ENCODE peak calls at places on chromosomes 5 and 9, in nine cellular contexts. E is neural progenitor cell; P is heart right ventricle; L is spleen; O is A549; I is uterus; K is testis; Q is esophagus squamous epithelium; N is CD8-positive, alpha-beta T cell. T is an unnamed sample.

GRCh38 chr5:129622531-129622930 is 125.4 kb upstream of the MINAR2 start:
- DNase-seq in P (no peak), I (no peak), K (no peak), Q (no peak), L (no peak), N (no peak), E (no peak), O (no peak), T (no peak)

GRCh38 chr5:34863947-34864346 is 25.0 kb downstream of the TTC23L start:
- DNase-seq in E (no peak), L (no peak), N (no peak), Q (no peak), I (no peak), P (no peak), K (no peak), O (no peak), T (no peak)

GRCh38 chr9:10250200-10250599 is 362.6 kb downstream of the PTPRD start:
- DNase-seq in P (no peak), I (no peak), N (no peak), K (no peak), O (no peak), Q (no peak), E (no peak), L (no peak), T (no peak)

GRCh38 chr9:123556464-123557435 is 200.8 kb downstream of the CRB2 start:
- DNase-seq in N (no peak), K (no peak), P (no peak), L (peak; percentile 54), E (no peak), I (no peak), O (no peak), Q (no peak), T (no peak)

GRCh38 chr5:132506094-132506692 is 15.6 kb upstream of the IRF1 start:
- DNase-seq in I (no peak), K (peak; percentile 59), E (peak; percentile 35), L (no peak), P (no peak), O (peak; percentile 63), N (no peak), Q (no peak), T (peak; percentile 70)

GRCh38 chr9:113591899-113592625 is 128.5 kb downstream of the RGS3 start:
- DNase-seq in I (no peak), O (no peak), P (no peak), K (no peak), E (no peak), Q (no peak), N (no peak), L (peak; percentile 27), T (no peak)

GRCh38 chr9:129624168-129624759 is 1.7 kb upstream of the NTMT1 start:
- DNase-seq in K (peak; percentile 66), N (peak; percentile 79), P (peak; percentile 65), Q (no peak), I (no peak), O (peak; percentile 79), L (no peak), E (peak; percentile 83), T (peak; percentile 83)

GRCh38 chr5:159179556-159180305 is 29.6 kb downstream of the RNF145 start:
- DNase-seq in I (no peak), N (no peak), Q (no peak), K (no peak), P (no peak), E (no peak), O (no peak), L (no peak), T (no peak)

GRCh38 chr9:127057970-127058644 is 64.3 kb downstream of the ANGPTL2 start:
- DNase-seq in O (no peak), L (no peak), I (no peak), E (no peak), P (peak; percentile 29), N (no peak), K (no peak), Q (no peak), T (no peak)

GRCh38 chr9:127053908-127054307 is 68.5 kb downstream of the ANGPTL2 start:
- DNase-seq in E (no peak), L (no peak), I (no peak), Q (no peak), N (no peak), K (no peak), O (no peak), P (no peak), T (no peak)

GRCh38 chr9:127053057-127053821 is 69.2 kb downstream of the ANGPTL2 start:
- DNase-seq in K (no peak), O (no peak), I (no peak), P (peak; percentile 17), Q (no peak), E (no peak), L (no peak), N (no peak), T (no peak)

GRCh38 chr9:127056446-127056845 is 66.0 kb downstream of the ANGPTL2 start:
- DNase-seq in K (no peak), E (no peak), I (no peak), L (no peak), Q (no peak), N (no peak), P (no peak), O (no peak), T (no peak)

DNA sequence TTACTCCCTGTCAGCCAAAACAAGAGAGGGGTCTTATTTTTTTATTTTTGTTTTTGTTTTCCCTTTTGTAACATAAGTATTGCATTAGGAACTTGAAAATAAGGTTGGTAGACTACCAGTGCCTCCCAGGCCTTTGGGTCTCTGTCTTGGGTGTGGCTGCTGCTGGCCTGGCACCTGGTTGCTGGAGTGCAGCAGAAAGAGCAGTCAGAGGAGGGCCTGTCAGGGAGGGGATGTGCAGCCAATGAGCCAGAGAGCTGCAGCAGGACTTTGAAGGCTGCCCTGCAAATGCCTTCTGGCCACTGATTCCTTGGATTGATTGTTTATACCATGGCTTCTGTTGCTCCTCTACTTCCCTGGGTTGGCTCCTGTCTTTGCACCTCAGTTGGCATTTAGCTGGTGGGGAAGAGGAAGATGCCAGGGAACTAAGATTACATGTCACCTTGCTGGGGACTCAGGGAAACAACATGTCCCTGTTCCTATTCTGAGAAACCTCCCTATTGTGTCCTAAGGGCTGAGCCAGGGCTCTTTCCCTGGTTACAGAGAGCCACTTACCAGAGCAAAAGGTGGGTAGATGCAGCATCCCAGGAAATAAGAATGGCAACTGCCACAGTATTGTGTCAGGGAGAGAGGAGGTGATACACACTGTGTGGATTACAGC is 66.6 kb downstream of the ANGPTL2 start:
- DNase-seq in I (no peak), N (no peak), P (no peak), E (no peak), L (no peak), K (no peak), O (no peak), Q (no peak), T (no peak)
- H3K4me1 ChIP-seq in I (peaks cover 13% of the 10 kb centered on the region), N (no peaks in the 10 kb centered on the region), P (peaks cover 40% of the 10 kb centered on the region), E (peaks cover 3% of the 10 kb centered on the region), L (peaks cover 27% of the 10 kb centered on the region), K (peaks cover 18% of the 10 kb centered on the region), O (no peaks in the 10 kb centered on the region), Q (peaks cover 34% of the 10 kb centered on the region), T (peaks cover 13% of the 10 kb centered on the region)

DNA sequence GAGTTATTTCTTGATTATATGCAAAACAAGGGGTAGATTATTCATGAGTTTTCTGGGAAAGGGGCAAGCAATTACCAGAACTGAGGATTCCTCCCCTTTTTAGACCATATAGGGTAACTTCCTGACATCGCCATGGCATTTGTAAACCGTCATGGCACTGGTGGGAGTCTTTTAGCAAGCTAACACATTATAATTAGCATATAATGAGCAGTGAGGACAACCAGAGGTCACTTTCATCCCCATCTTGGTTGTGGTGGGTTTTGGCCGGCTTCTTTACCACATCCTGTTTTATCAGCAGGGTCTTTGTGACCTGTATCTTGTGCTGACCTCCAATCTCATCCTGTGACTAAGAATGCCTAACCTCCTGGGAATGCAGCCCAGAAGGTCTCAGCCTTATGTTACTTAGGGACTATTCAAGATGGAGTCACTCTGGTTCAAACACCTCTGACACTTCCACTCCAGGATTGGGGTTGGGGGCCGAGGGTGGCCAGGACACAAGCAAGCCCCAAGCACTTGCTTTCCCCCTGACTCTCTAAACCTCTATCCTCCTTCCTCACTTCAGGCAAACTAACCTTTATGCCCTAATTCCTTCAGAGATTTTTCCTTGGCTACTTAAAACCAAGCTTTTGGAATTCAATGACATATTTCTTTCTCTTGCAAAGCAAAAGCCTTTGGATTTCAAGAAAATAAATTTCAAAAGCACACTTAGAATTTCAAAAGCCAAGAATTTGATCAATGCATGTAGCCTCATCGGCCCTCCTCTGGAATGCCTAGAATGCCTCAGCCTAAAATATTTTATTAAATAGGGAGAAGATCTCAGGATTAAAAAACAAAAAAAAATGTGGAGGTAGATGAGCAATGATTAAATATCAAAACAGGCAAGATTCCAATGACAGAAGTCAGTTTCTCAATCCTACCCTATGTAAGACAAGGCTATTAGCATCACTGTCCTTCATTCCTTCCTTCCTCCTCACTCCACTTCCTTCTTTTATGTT is 168.7 kb downstream of the CDH6 start:
- DNase-seq in L (no peak), P (no peak), K (no peak), I (no peak), E (no peak), O (no peak), Q (no peak), N (no peak), T (no peak)
- H3K27ac ChIP-seq in L (no peak overlapping the region), P (no peak overlapping the region), K (no peak overlapping the region), I (no peak overlapping the region), E (no peak overlapping the region), O (no peak overlapping the region), Q (no peak overlapping the region), N (no peak overlapping the region), T (no peak overlapping the region)

DNA sequence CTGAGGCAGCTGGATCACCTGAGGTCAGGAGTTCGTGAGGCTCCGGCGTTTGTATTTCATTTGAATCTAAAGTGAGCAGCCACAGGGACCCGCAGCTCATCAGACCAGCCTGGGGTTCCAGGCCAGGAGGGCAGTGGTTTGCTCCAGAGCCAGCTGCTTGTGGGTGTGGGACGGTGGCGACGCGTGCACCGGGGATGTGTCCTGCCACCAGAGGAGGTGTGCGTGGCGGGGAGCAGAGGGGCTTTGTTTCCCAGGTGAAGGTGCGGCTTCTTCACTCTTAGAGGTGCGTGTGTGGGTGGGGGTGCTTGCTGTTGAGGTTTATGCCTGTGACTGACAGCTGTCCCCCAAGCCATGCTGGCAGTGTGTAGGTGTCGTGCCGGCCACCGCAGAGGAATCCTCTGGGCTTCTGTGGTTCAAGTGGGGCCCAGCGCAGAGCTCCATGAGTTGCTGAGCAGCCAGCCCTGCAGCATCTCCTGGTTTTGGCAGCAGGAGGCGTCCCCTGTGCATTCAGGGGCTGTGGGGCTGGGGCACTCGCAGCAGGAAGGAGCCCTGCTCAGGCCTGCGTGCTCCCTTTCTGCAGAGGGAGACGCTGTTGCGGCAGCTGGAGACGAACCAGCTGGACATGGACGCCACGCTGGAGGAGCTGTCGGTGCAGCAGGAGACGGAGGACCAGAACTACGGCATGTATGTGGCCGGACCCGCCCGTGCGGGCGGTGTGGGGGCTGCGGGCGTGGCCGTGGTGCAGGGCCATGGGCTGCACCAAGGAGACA is 6.9 kb upstream of the AJM1 start:
- DNase-seq in E (no peak), L (peak; percentile 65), O (no peak), K (no peak), N (no peak), Q (no peak), P (peak; percentile 11), I (no peak), T (no peak)
- H3K4me3 ChIP-seq in E (no peak overlapping the region), L (no peak overlapping the region), O (no peak overlapping the region), K (no peak overlapping the region), N (no peak overlapping the region), Q (no peak overlapping the region), P (no peak overlapping the region), I (no peak overlapping the region), T (no peak overlapping the region)

DNA sequence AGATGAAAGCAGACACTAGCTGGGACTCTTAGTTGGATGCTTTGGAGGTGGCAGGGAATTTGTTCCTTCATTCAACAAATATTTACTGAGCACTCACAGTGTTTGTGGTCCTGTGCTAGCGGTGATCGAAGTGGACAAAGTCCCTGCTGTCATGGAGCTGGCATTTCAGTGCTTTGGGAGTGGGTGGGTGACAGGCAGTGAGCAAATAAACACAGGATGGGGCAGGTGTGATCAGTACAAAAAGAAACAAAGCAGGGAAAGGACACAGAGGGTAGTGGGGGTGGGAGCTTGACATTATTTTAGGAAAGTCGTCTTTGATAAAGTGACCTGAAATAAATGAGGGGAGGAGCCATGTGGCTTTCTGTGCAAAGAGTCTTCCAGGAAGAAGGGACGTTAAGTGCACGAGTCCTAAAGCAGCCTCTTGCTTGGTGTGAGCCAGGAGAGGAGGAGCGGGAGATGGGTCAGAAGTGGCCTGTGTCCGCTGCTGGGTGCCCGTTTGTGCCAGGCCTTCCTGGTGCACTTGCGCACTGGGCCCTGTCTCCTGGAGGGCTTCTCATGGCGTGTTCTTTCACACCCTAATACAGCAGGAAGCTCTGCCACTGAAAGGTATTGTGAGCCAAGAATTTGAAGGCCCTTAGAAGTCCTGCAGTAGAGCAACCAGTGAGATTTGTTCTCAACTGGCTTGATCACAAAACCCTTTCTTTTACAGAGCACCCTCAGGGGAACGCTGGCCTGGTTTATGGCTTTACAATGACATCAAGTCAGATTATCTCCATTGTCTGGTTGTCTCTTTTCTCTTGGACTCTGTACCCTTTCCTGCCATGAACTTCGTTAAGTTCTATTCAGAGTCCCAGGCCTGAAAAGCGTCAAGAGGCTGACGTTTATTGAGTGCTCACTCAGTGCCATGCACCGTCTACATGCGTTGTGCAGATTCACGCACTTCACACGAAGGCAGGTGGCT is 14.9 kb downstream of the NDST1 start:
- DNase-seq in Q (no peak), O (no peak), L (no peak), K (no peak), N (no peak), P (peak; percentile 69), I (no peak), E (no peak), T (no peak)
- H3K4me1 ChIP-seq in Q (peaks cover 51% of the 10 kb centered on the region), O (peaks cover 68% of the 10 kb centered on the region), L (peaks cover 97% of the 10 kb centered on the region), K (peaks cover 68% of the 10 kb centered on the region), N (no peaks in the 10 kb centered on the region), P (peaks cover 72% of the 10 kb centered on the region), I (peaks cover 2% of the 10 kb centered on the region), E (peaks cover 27% of the 10 kb centered on the region), T (peaks cover 13% of the 10 kb centered on the region)